ENCODE peak calls at places on chromosomes 6 and 20, in eight cellular contexts. G, V, K, R, L, E, H and X are unnamed samples.

GRCh38 chr6:47157063-47157462 is 114.9 kb upstream of the ADGRF1 start:
- DNase-seq in E (no peak), H (no peak), K (no peak), V (no peak), L (no peak), G (no peak), R (no peak), X (no peak)

GRCh38 chr6:71079707-71080106 is 122.8 kb upstream of the B3GAT2 start:
- DNase-seq in G (no peak), H (no peak), L (no peak), V (no peak), R (no peak), E (no peak), K (no peak), X (no peak)

GRCh38 chr6:36612101-36612625 is 18.0 kb downstream of the SRSF3 start:
- DNase-seq in E (no peak), V (no peak), H (no peak), L (no peak), R (no peak), G (no peak), K (no peak), X (no peak)

GRCh38 chr20:51562334-51563140 is 20.0 kb upstream of the NFATC2 start:
- DNase-seq in R (peak; percentile 88), E (peak; percentile 31), H (no peak), K (no peak), V (peak; percentile 64), L (peak; percentile 85), G (peak; percentile 60), X (peak; percentile 94)

GRCh38 chr20:20064303-20064702 is 12.0 kb downstream of the CFAP61 start:
- DNase-seq in G (no peak), K (no peak), E (no peak), H (no peak), R (no peak), L (no peak), V (no peak), X (no peak)

GRCh38 chr20:59016795-59017492 is 2.3 kb upstream of the TUBB1 start:
- DNase-seq in V (no peak), K (no peak), L (no peak), E (no peak), H (no peak), R (no peak), G (no peak), X (no peak)

GRCh38 chr20:32446301-32447100 is 88.4 kb downstream of the ASXL1 start:
- DNase-seq in R (no peak), H (no peak), V (no peak), K (no peak), E (no peak), L (no peak), G (peak; percentile 18), X (no peak)

GRCh38 chr20:32158943-32159660 is 48.4 kb downstream of the PLAGL2 start:
- DNase-seq in R (peak; percentile 13), V (no peak), K (no peak), E (no peak), G (no peak), L (no peak), H (no peak), X (no peak)